ENCODE peak calls at places on chromosomes 12 and 14, in four cellular contexts. S is HepG2, X is prostate gland, K is IMR-90. R is an unnamed sample.

GRCh38 chr12:52870361-52871290 is 21.8 kb upstream of the KRT78 start:
- DNase-seq in S (peak; percentile 45), K (peak; percentile 25), X (peak; percentile 46), R (peak; percentile 41)

GRCh38 chr12:22702690-22703089 is 77.7 kb downstream of the ETNK1 start:
- DNase-seq in X (no peak), S (no peak), K (no peak), R (no peak)

GRCh38 chr14:27077181-27077738 is 479.4 kb upstream of the NOVA1 start:
- DNase-seq in X (no peak), S (no peak), K (no peak), R (no peak)

GRCh38 chr12:3837049-3837448 is 36.1 kb downstream of the PARP11 start:
- DNase-seq in S (no peak), X (no peak), K (no peak), R (no peak)

GRCh38 chr14:39592390-39592789 is 160.2 kb upstream of the FBXO33 start:
- DNase-seq in K (no peak), X (no peak), S (no peak), R (no peak)

GRCh38 chr14:89566644-89567411 is 149.8 kb upstream of the FOXN3 start:
- DNase-seq in S (no peak), X (no peak), K (no peak), R (no peak)

GRCh38 chr12:6372403-6373003 is 2.9 kb downstream of the SCNN1A start:
- DNase-seq in X (peak; percentile 67), S (peak; percentile 91), K (peak; percentile 69), R (peak; percentile 95)

GRCh38 chr14:83433618-83434017 is 1900.0 kb upstream of the SEL1L start:
- DNase-seq in S (no peak), X (no peak), K (peak; percentile 72), R (no peak)

GRCh38 chr12:54993181-54993835 is 8.7 kb upstream of the TESPA1 start:
- DNase-seq in X (peak; percentile 55), S (peak; percentile 59), K (peak; percentile 60), R (peak; percentile 68)

DNA sequence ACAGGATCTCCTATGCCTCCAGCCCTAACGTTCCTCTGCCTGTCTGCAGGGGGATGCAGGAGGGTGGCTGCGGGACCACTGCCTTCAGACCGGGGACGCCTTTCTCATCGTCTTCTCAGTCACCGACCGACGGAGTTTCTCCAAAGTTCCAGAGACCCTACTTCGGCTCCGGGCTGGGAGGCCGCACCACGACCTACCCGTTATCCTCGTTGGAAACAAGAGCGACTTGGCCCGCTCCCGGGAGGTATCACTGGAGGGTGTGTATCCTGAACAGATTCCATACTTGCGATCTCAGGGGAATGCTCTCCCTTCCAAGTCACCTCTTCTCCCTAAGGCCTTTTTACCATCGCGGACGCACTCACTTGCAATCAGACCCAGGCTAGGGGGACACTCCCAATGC is 3.0 kb downstream of the REM2 start:
- DNase-seq in K (no peak), S (no peak), X (no peak), R (no peak)
- H3K4me3 ChIP-seq in K (no peak overlapping the region), S (no peak overlapping the region), X (no peak overlapping the region), R (peak overlapping the region; percentile 76)

GRCh38 chr14:31745741-31746140 is 184.5 kb downstream of the NUBPL start:
- DNase-seq in S (peak; percentile 42), K (no peak), X (no peak), R (no peak)
- TF ChIP-seq CTCF in S (peak; percentile 22), K (no peak), X (no peak), R (no peak)

DNA sequence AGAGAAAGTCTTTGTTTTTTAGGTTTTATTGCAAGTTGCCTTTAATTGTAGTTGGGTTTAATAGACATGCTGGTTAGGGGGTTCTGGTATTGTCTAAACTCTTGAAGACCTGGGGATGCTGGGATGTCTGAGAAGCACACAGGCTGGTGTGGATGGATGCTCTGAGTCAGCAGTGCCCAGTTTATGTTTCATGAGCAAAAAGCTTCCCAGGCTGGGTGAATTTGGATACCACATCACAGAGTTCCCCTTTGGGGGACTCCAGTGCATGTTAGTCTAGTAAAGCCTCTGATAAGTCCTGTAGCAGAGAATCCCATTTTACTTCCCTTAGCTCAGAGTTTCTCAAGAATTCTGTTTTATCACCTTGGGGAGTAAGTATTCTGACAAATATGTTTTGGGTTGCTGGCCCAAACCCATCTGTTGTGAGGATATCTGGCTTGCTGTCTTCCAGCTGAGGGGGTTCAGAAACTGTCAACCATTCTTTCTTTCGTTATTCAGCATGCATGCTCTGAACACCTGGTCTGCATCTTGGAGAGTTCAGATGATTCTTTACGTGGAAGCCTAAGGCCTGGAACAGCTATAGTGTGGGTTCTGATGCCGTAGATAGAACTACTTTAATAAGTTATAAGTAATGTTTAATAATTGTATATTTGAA is 509.1 kb downstream of the VRK1 start:
- DNase-seq in S (no peak), K (no peak), X (no peak), R (no peak)
- H3K4me3 ChIP-seq in S (no peak overlapping the region), K (no peak overlapping the region), X (no peak overlapping the region), R (no peak overlapping the region)

GRCh38 chr14:73723799-73724621 is 9.8 kb upstream of the PNMA1 start:
- DNase-seq in S (no peak), X (peak; percentile 47), K (peak; percentile 97), R (peak; percentile 99)
- TF ChIP-seq CTCF in S (no peak), X (no peak), K (peak; percentile 23), R (no peak)

GRCh38 chr12:114395755-114396152 is 10.2 kb downstream of the TBX5 start:
- DNase-seq in X (no peak), S (no peak), K (peak; percentile 90), R (peak; percentile 68)

GRCh38 chr12:114399664-114400211 is 6.2 kb downstream of the TBX5 start:
- DNase-seq in X (no peak), K (peak; percentile 95), S (no peak), R (peak; percentile 37)

GRCh38 chr12:114397978-114398881 is 7.7 kb downstream of the TBX5 start:
- DNase-seq in K (peak; percentile 15), X (no peak), S (no peak), R (no peak)

GRCh38 chr12:114396153-114396868 is 9.6 kb downstream of the TBX5 start:
- DNase-seq in X (no peak), K (peak; percentile 59), S (no peak), R (no peak)

GRCh38 chr12:114396869-114397719 is 8.8 kb downstream of the TBX5 start:
- DNase-seq in X (no peak), S (no peak), K (peak; percentile 26), R (no peak)
- H3K4me3 ChIP-seq in X (no peak overlapping the region), S (no peak overlapping the region), K (peak overlapping the region; percentile 0), R (no peak overlapping the region)

R was measured in fibroblast of villous mesenchyme.